ENCODE peak calls at places on chromosome 21, in five cellular contexts. A is HFFc6, Z is A549, I is breast epithelium, Y is AG04450. D is an unnamed sample.

GRCh38 chr21:28832013-28832714 is 160.5 kb downstream of the LTN1 start:
- DNase-seq in A (peak), Z (no peak), I (no peak), Y (no peak), D (no peak)

GRCh38 chr21:17370263-17370662 is 142.6 kb upstream of the CXADR start:
- DNase-seq in A (no peak), Z (no peak), I (peak), Y (no peak), D (no peak)

GRCh38 chr21:37060296-37060695 is 12.6 kb downstream of the PIGP start:
- DNase-seq in A (peak), Z (peak), I (no peak), Y (peak), D (no peak)

GRCh38 chr21:34604556-34604955 is 10.4 kb downstream of the RCAN1 start:
- DNase-seq in A (no peak), Z (no peak), I (no peak), Y (no peak), D (no peak)

GRCh38 chr21:29800051-29800450 is 139.7 kb downstream of the GRIK1 start:
- DNase-seq in A (no peak), Z (no peak), I (no peak), Y (no peak), D (no peak)

GRCh38 chr21:16113052-16113715 is 383.4 kb downstream of the USP25 start:
- DNase-seq in A (no peak), Z (no peak), I (no peak), Y (no peak), D (no peak)

GRCh38 chr21:30146558-30147282 is 19.9 kb downstream of the CLDN17 start:
- DNase-seq in A (no peak), Z (no peak), I (peak), Y (no peak), D (peak)

GRCh38 chr21:36773111-36773510 is 74.2 kb downstream of the SIM2 start:
- DNase-seq in A (peak), Z (peak), I (peak), Y (peak), D (no peak)

GRCh38 chr21:36732761-36733160 is 33.8 kb downstream of the SIM2 start:
- DNase-seq in A (no peak), Z (no peak), I (no peak), Y (no peak), D (no peak)

GRCh38 chr21:29176721-29177120 is 46.3 kb downstream of the MAP3K7CL start:
- DNase-seq in A (no peak), Z (no peak), I (no peak), Y (no peak), D (no peak)

GRCh38 chr21:16388911-16389515 is 659.2 kb downstream of the USP25 start:
- DNase-seq in A (no peak), Z (no peak), I (no peak), Y (no peak), D (no peak)

GRCh38 chr21:31283025-31283424 is 61.0 kb downstream of the TIAM1 start:
- DNase-seq in A (no peak), Z (no peak), I (no peak), Y (no peak), D (no peak)

GRCh38 chr21:14712121-14712520 is 166.0 kb upstream of the SAMSN1 start:
- DNase-seq in A (no peak), Z (no peak), I (no peak), Y (no peak), D (no peak)

GRCh38 chr21:15763359-15763758 is 33.6 kb downstream of the USP25 start:
- DNase-seq in A (no peak), Z (no peak), I (no peak), Y (no peak), D (no peak)

GRCh38 chr21:23968722-23969647 is 1638.3 kb downstream of the MRPL39 start:
- DNase-seq in A (no peak), Z (peak), I (no peak), Y (peak), D (no peak)

GRCh38 chr21:31316488-31317169 is 27.4 kb downstream of the TIAM1 start:
- DNase-seq in A (no peak), Z (no peak), I (no peak), Y (no peak), D (no peak)

GRCh38 chr21:15638856-15639549 is 90.8 kb upstream of the USP25 start:
- DNase-seq in A (no peak), Z (no peak), I (peak), Y (no peak), D (no peak)

GRCh38 chr21:34351786-34352241 is 12.0 kb upstream of the KCNE2 start:
- DNase-seq in A (peak), Z (peak), I (peak), Y (no peak), D (no peak)

GRCh38 chr21:16838330-16838729 is 674.5 kb upstream of the CXADR start:
- DNase-seq in A (no peak), Z (no peak), I (no peak), Y (no peak), D (no peak)

GRCh38 chr21:20445971-20446370 is 552.2 kb upstream of the NCAM2 start:
- DNase-seq in A (no peak), Z (no peak), I (no peak), Y (no peak), D (no peak)

GRCh38 chr21:26939532-26940181 is 27.2 kb downstream of the ADAMTS5 start:
- DNase-seq in A (peak), Z (no peak), I (no peak), Y (no peak), D (no peak)

GRCh38 chr21:16323586-16323985 is 593.8 kb downstream of the USP25 start:
- DNase-seq in A (peak), Z (no peak), I (no peak), Y (no peak), D (no peak)

GRCh38 chr21:34074283-34075098 is 1.1 kb downstream of the MRPS6 start:
- DNase-seq in A (no peak), Z (no peak), I (no peak), Y (no peak), D (no peak)

GRCh38 chr21:20254964-20255363 is 743.2 kb upstream of the NCAM2 start:
- DNase-seq in A (no peak), Z (no peak), I (no peak), Y (no peak), D (no peak)

GRCh38 chr21:18153063-18153462 is 91.6 kb upstream of the CHODL start:
- DNase-seq in A (no peak), Z (no peak), I (no peak), Y (no peak), D (no peak)

GRCh38 chr21:15206514-15206913 is 141.7 kb upstream of the NRIP1 start:
- DNase-seq in A (no peak), Z (no peak), I (no peak), Y (no peak), D (no peak)

GRCh38 chr21:14888202-14888601 is 176.6 kb downstream of the NRIP1 start:
- DNase-seq in A (no peak), Z (no peak), I (no peak), Y (no peak), D (no peak)

DNA sequence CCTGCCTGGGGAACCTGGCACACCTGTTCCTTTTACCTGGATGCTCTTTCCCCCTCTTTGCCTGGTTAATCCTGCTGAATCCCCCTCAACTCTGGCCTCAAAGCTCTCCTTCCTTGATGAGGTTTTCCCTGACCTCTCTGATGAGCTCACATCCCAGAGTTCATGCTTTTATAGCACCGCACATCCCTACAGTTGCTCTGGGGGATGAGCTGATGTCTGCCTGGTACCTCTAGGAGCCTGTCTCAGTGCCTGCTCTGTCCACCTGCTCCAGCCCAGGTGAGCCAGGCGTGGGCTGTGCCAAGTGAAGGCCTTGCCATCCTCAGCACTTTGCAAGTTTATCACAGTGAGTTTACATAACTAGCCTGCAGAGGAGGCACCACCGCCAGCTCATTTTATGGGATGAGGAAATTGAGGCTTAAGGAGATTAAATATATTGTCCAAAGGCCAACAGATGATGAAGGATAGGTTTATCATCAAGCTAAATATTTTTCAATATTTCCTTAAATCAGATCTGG is 58.6 kb upstream of the TMPRSS2 start:
- DNase-seq in A (no peak), Z (no peak), I (no peak), Y (no peak), D (no peak)
- TF ChIP-seq CTCF in A (no peak), Z (no peak), I (no peak), Y (no peak), D (no peak)

GRCh38 chr21:35649186-35649585 is 411.1 kb downstream of the SETD4 start:
- DNase-seq in A (peak), Z (no peak), I (no peak), Y (no peak), D (no peak)

GRCh38 chr21:35651166-35651565 is 409.2 kb downstream of the SETD4 start:
- DNase-seq in A (no peak), Z (no peak), I (no peak), Y (no peak), D (no peak)

GRCh38 chr21:35652196-35652595 is 408.1 kb downstream of the SETD4 start:
- DNase-seq in A (no peak), Z (no peak), I (no peak), Y (no peak), D (no peak)

GRCh38 chr21:35646606-35647005 is 413.7 kb downstream of the SETD4 start:
- DNase-seq in A (peak), Z (no peak), I (no peak), Y (no peak), D (no peak)

DNA sequence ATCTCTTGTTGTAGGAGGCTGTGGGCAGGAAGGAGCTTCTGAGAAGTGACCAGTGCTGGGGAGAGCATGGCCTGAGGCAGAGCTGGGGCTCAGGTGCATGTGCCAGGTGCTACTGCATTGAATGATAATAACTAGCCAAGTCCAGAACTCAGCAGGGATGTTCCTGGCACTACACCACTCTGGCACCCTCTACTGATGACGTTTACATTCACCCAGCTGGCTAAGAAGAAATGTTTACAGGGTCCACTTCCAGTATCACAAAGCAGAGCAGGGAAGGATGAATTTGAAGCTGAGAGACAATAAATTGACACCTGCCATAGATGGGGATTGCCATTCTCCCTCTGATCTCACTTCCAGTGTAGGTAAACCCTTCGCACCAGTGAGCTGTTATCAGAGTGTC is 411.8 kb downstream of the SETD4 start:
- DNase-seq in A (no peak), Z (no peak), I (no peak), Y (no peak), D (no peak)
- TF ChIP-seq CTCF in A (no peak), Z (no peak), I (no peak), Y (no peak), D (no peak)

DNA sequence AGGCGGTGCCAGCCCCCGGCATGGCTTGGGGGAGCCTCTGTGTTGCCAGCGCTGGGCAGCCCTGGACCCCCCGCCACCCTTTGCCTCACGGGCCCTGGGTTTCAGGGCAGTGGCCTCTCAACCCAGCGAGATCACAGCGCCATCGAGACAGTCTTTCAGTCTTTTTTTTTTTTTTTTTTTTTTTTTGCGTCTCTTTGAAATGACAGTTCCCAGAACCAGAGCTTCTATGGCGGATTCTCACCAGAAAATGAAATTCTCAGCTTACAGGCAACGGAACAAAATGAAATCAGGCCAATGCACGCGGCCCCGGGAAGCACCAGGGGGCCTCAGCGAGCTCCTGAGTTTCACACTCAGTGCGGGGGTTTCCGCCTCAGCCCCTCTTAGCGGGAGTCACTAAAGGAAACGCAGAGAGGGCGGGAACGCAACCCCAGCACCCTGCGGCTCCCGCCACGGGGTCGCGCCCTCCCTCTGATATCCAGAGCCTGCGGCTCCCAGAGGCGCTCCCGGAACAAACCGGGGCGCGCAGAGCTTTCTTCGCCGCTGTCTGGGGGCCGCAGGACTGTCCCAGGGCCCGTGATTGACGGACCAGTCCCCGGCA is 8.0 kb upstream of the COL6A1 start:
- DNase-seq in A (peak), Z (peak), I (peak), Y (no peak), D (no peak)
- TF ChIP-seq CTCF in A (peak), Z (no peak), I (peak), Y (peak), D (peak)

GRCh38 chr21:43944757-43945156 is 67.4 kb upstream of the TRAPPC10 start:
- DNase-seq in A (no peak), Z (no peak), I (no peak), Y (no peak), D (no peak)
- TF ChIP-seq CTCF in A (no peak), Z (no peak), I (no peak), Y (no peak), D (no peak)

DNA sequence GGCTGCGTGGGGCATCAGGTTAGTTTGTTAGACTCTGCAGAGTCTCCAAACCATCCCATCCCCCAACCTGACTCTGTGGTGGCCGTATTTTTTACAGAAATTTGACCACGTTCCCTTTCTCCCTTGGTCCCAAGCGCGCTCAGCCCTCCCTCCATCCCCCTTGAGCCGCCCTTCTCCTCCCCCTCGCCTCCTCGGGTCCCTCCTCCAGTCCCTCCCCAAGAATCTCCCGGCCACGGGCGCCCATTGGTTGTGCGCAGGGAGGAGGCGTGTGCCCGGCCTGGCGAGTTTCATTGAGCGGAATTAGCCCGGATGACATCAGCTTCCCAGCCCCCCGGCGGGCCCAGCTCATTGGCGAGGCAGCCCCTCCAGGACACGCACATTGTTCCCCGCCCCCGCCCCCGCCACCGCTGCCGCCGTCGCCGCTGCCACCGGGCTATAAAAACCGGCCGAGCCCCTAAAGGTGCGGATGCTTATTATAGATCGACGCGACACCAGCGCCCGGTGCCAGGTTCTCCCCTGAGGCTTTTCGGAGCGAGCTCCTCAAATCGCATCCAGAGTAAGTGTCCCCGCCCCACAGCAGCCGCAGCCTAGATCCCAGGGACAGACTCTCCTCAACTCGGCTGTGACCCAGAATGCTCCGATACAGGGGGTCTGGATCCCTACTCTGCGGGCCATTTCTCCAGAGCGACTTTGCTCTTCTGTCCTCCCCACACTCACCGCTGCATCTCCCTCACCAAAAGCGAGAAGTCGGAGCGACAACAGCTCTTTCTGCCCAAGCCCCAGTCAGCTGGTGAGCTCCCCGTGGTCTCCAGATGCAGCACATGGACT is at the start of gene OLIG2:
- DNase-seq in A (no peak), Z (no peak), I (no peak), Y (no peak), D (no peak)
- TF ChIP-seq CTCF in A (no peak), Z (no peak), I (no peak), Y (no peak), D (no peak)

DNA sequence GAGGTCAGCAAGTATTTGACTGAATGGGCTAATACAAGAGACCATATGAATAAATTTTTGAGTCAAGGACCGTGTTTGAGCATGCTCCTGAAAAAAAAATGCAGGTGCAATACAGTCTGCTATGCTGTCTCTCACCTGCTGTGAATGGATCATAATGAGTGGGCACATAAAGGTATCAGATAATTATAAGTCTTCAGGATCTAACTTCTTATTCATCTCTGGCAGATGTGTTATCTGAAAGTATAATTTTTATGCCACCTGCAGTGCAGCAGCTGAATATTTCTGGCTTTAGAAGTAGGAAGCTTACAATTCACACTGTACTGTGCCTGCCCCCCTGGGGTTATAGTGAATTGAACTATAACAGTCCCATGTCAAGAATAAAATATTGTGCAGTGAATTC is 333.3 kb downstream of the MRPL39 start:
- DNase-seq in A (no peak), Z (no peak), I (no peak), Y (no peak), D (no peak)
- TF ChIP-seq CTCF in A (no peak), Z (no peak), I (no peak), Y (no peak), D (no peak)

DNA sequence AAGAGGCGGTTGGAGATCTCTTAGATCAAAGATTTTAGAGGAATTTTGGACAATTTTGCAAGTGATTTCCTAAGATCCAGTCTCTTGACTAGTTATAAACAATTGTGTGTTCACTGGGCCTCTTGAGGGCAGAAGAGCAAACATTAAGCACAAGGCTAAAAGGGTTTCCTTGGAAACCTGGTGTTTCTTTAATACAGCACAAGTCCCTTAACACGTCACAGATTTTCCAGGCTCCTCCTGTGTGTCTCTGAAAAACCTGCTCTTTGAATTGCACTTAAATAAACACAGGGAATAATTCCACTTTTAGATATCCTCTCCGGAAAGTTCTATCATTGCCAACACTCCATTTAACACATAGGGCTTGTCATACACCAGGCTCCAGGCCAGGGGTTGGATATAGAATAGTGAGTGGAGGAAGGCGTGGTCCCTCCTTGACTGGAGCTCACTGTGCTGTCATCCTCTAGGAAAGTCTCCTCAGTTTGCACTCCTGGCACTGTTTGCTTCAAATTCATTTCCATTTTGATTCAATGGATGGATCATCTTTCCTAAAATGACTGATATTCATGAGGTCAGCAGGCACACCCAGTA is 442.5 kb downstream of the DSCAM start:
- DNase-seq in A (peak), Z (no peak), I (no peak), Y (no peak), D (no peak)
- TF ChIP-seq CTCF in A (no peak), Z (no peak), I (no peak), Y (no peak), D (no peak)

GRCh38 chr21:32653326-32653901 is 41.2 kb upstream of the CFAP298 start:
- DNase-seq in A (no peak), Z (peak), I (no peak), Y (no peak), D (no peak)
- TF ChIP-seq CTCF in A (peak), Z (peak), I (no peak), Y (peak), D (peak)

GRCh38 chr21:38729745-38730401 is 75.9 kb upstream of the ETS2 start:
- DNase-seq in A (peak), Z (no peak), I (peak), Y (no peak), D (no peak)

GRCh38 chr21:38735807-38736206 is 69.9 kb upstream of the ETS2 start:
- DNase-seq in A (no peak), Z (no peak), I (no peak), Y (no peak), D (no peak)

GRCh38 chr21:38733973-38734546 is 71.7 kb upstream of the ETS2 start:
- DNase-seq in A (peak), Z (peak), I (peak), Y (peak), D (no peak)
- TF ChIP-seq CTCF in A (peak), Z (peak), I (peak), Y (peak), D (peak)